ENCODE peak calls at places on chromosomes 16 and 17, in nine cellular contexts. W is GM12878; A is aorta; Z is mesendoderm; S is colonic mucosa; Q is naive thymus-derived CD4-positive, alpha-beta T cell; D is HCT116; L is lower lobe of right lung; H is GM23248. T is an unnamed sample.

GRCh38 chr17:47815106-47815918 is 6.3 kb downstream of the OSBPL7 start:
- DNase-seq in Q (no peak), A (no peak), L (no peak), D (no peak), S (no peak), W (no peak), H (no peak), Z (no peak), T (no peak)

GRCh38 chr16:5381481-5381880 is 283.9 kb upstream of the EEF2KMT start:
- DNase-seq in W (no peak), D (no peak), H (no peak), S (no peak), A (no peak), Q (no peak), Z (no peak), L (no peak), T (no peak)

GRCh38 chr16:4944333-4945281 is 7.7 kb upstream of the PPL start:
- DNase-seq in H (peak; percentile 97), L (peak; percentile 91), A (peak; percentile 98), Z (peak; percentile 93), Q (no peak), D (peak; percentile 84), S (peak; percentile 87), W (no peak), T (peak; percentile 87)

GRCh38 chr17:16818340-16818739 is 128.3 kb downstream of the CCDC144A start:
- DNase-seq in Z (peak; percentile 4), A (no peak), S (no peak), D (no peak), W (no peak), L (no peak), Q (no peak), H (no peak), T (no peak)

GRCh38 chr16:4200781-4201137 is 41.1 kb downstream of the SRL start:
- DNase-seq in D (no peak), S (no peak), W (no peak), Z (no peak), A (no peak), L (no peak), Q (no peak), H (peak; percentile 69), T (no peak)

GRCh38 chr17:82104797-82105416 is 6.9 kb upstream of the FASN start:
- DNase-seq in A (no peak), W (no peak), Q (no peak), D (no peak), H (no peak), Z (no peak), S (no peak), L (no peak), T (no peak)

GRCh38 chr16:30979170-30980067 is 5.6 kb upstream of the HSD3B7 start:
- DNase-seq in S (no peak), Z (no peak), Q (no peak), D (no peak), A (peak; percentile 64), W (no peak), H (no peak), L (no peak), T (no peak)

GRCh38 chr17:61754124-61754523 is 109.2 kb downstream of the BRIP1 start:
- DNase-seq in A (no peak), W (no peak), L (no peak), Q (no peak), D (no peak), Z (no peak), H (no peak), S (no peak), T (no peak)

GRCh38 chr16:1791256-1791942 is 2.1 kb downstream of the IGFALS start:
- DNase-seq in A (peak; percentile 73), L (peak; percentile 40), D (no peak), Q (no peak), H (no peak), W (no peak), Z (no peak), S (peak; percentile 12), T (no peak)

DNA sequence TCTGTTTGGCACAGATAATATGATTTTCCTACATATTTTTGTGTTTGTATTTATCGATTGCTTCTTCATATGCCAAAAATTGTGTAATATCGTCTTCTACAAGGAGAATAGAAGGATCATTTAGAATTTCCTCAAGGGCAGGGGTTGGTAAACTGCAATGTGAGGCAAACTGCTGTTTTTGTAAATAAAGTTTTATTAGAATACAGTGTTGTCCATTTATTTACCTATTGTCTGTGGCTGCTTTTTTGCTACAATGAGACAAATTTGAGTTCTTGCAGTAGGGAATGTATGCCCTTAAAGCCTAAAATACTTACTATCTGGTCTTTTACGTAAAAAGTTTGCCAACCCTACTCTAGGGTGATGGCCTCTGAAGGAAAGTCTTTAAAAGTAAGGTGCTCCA is 509.5 kb downstream of the TMEM114 start:
- DNase-seq in L (no peak), S (no peak), A (no peak), D (no peak), Q (no peak), Z (no peak), H (no peak), W (no peak), T (no peak)
- H3K4me1 ChIP-seq in L (no peaks in the 10 kb centered on the region), S (no peaks in the 10 kb centered on the region), A (no peaks in the 10 kb centered on the region), D (no peaks in the 10 kb centered on the region), Q (no peaks in the 10 kb centered on the region), Z (no peaks in the 10 kb centered on the region), H (no peaks in the 10 kb centered on the region), W (no peaks in the 10 kb centered on the region), T (no peaks in the 10 kb centered on the region)

DNA sequence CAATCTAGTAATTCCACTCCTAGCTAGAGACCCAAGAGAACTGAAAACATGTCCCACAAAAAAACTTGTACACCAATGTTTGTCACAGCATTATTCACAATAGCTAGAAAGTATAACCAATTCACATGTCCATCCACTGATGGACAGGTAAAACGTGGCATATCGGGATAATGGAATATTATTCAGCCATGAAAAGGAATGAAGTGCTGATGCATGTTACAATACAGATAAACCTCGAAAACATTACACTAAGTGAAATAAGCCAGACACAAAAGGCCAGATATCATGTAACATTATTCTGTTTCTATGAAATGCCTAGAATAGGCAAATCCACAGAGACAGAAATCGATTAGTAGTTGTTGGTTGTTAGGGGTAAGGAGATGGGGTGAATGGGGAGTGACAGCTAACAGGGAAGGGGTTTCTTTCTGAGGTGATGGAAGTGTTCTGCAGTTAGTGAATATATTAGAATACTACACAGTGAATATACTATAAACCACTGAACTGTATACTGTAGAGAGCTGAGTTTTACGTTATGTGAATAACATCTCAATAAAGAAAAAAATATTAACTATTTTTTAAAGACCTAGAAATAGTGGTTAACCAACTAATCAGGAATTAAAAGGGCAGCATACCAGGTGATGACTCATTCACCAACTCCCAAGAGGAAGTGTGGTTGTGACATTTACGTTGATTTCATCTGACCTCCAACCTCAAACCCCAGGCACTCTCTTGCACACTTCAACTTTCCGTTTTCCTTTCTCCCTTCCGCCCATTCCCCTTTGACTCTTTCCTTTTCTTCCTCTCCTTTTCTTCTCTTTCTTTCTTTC is 48.6 kb downstream of the GAS7 start:
- DNase-seq in D (peak; percentile 46), Q (no peak), W (peak; percentile 68), A (no peak), S (no peak), H (peak; percentile 80), Z (peak; percentile 70), L (no peak), T (no peak)
- H3K4me1 ChIP-seq in D (peaks cover 32% of the 10 kb centered on the region), Q (peaks cover 11% of the 10 kb centered on the region), W (peaks cover 19% of the 10 kb centered on the region), A (no peaks in the 10 kb centered on the region), S (no peaks in the 10 kb centered on the region), H (peaks cover 14% of the 10 kb centered on the region), Z (no peaks in the 10 kb centered on the region), L (peaks cover 18% of the 10 kb centered on the region), T (no peaks in the 10 kb centered on the region)

GRCh38 chr17:79023886-79024771 is at the start of gene C1QTNF1:
- DNase-seq in S (peak; percentile 73), Z (peak; percentile 61), L (peak; percentile 69), D (no peak), A (peak; percentile 89), Q (peak; percentile 29), H (peak; percentile 78), W (no peak), T (peak; percentile 37)
- H3K4me1 ChIP-seq in S (peaks cover 49% of the 10 kb centered on the region), Z (peaks cover 2% of the 10 kb centered on the region), L (peaks cover 90% of the 10 kb centered on the region), D (peaks cover 57% of the 10 kb centered on the region), A (no peaks in the 10 kb centered on the region), Q (peaks cover 4% of the 10 kb centered on the region), H (peaks cover 44% of the 10 kb centered on the region), W (no peaks in the 10 kb centered on the region), T (peaks cover 62% of the 10 kb centered on the region)

GRCh38 chr17:80261895-80262279 is 1.2 kb downstream of the RNF213 start:
- DNase-seq in S (no peak), L (no peak), A (no peak), H (no peak), Z (no peak), W (no peak), D (no peak), Q (no peak), T (no peak)
- H3K4me1 ChIP-seq in S (peaks cover 15% of the 10 kb centered on the region), L (peaks cover 59% of the 10 kb centered on the region), A (no peaks in the 10 kb centered on the region), H (peaks cover 15% of the 10 kb centered on the region), Z (peaks cover 7% of the 10 kb centered on the region), W (peaks cover 54% of the 10 kb centered on the region), D (peaks cover 44% of the 10 kb centered on the region), Q (peaks cover 40% of the 10 kb centered on the region), T (peaks cover 34% of the 10 kb centered on the region)

DNA sequence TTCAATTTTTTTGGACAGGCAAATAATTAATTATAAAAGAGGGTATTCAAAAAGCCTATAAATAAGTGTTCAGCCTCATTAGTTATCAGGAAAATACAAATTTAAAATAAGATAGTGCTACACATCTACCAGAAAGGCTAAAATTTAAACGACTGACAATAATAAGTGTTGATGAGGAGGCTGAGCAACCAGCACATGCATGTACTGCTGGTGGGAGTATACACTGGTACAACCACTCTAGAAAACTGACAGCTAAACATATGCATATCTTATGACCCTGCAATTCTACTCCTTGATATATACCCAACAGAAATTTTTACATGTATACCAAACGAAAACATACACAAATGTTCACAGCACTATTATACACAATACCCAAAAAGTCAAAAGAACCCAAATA is 27.1 kb downstream of the XPO6 start:
- DNase-seq in D (no peak), Z (no peak), H (no peak), W (no peak), A (no peak), L (no peak), S (no peak), Q (no peak), T (no peak)
- H3K4me1 ChIP-seq in D (peaks cover 68% of the 10 kb centered on the region), Z (peaks cover 2% of the 10 kb centered on the region), H (peaks cover 62% of the 10 kb centered on the region), W (peaks cover 55% of the 10 kb centered on the region), A (peaks cover 3% of the 10 kb centered on the region), L (peaks cover 71% of the 10 kb centered on the region), S (no peaks in the 10 kb centered on the region), Q (peaks cover 69% of the 10 kb centered on the region), T (peaks cover 17% of the 10 kb centered on the region)

DNA sequence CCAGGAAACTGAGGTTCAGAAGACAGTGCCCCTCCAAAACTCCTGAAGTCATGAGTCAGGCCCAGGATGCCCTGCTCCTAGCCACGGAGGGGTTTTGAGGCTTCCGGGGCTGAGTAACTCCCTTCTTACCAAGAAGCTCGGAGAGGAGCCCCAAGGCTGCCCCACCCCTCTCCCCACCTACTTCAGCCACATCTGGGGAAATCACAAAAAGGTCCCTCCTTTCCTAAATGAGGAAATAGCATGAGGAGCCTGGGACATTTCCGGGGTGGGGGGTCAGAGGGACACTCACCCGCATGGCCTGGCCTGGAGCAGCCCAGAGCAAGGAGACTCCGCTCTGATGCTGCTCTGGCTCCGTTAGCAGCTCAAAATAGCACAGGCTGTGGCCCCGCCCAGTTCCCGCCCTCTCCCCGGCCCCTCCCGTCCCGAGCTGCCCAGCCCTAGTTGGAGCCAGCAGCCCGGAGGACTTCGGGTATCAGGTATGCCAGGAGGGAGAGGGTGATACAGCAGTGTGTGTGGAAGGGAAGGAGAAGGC is 40.1 kb downstream of the MYO18A start:
- DNase-seq in L (peak; percentile 91), Z (peak; percentile 78), D (no peak), A (peak; percentile 97), Q (peak; percentile 52), S (peak; percentile 85), H (peak; percentile 89), W (no peak), T (peak; percentile 92)
- H3K4me1 ChIP-seq in L (peaks cover 65% of the 10 kb centered on the region), Z (peaks cover 3% of the 10 kb centered on the region), D (peaks cover 88% of the 10 kb centered on the region), A (no peaks in the 10 kb centered on the region), Q (peaks cover 35% of the 10 kb centered on the region), S (no peaks in the 10 kb centered on the region), H (peaks cover 54% of the 10 kb centered on the region), W (peaks cover 31% of the 10 kb centered on the region), T (peaks cover 72% of the 10 kb centered on the region)